ENCODE peak calls at places on chromosomes 11 and 22, in four cellular contexts. I, A, V and H are unnamed samples.

GRCh38 chr11:112652786-112653390 is 308.3 kb upstream of the NCAM1 start:
- DNase-seq in I (no peak), A (no peak), V (no peak), H (no peak)

GRCh38 chr11:86167499-86168161 is 76.9 kb upstream of the EED start:
- DNase-seq in I (no peak), A (peak; percentile 41), V (no peak), H (no peak)

GRCh38 chr22:43543522-43544281 is 131.9 kb downstream of the MPPED1 start:
- DNase-seq in I (no peak), A (no peak), V (no peak), H (no peak)

GRCh38 chr11:34799848-34800247 is 116.3 kb downstream of the APIP start:
- DNase-seq in I (no peak), A (no peak), V (no peak), H (no peak)

GRCh38 chr11:33542921-33543320 is 157.7 kb downstream of the C11orf91 start:
- DNase-seq in I (no peak), A (peak; percentile 72), V (peak; percentile 62), H (peak; percentile 1)

GRCh38 chr22:36327922-36328551 is 59.7 kb downstream of the MYH9 start:
- DNase-seq in I (peak; percentile 64), A (peak; percentile 54), V (peak; percentile 88), H (no peak)

GRCh38 chr11:68313574-68314202 is 1.3 kb downstream of the LRP5 start:
- DNase-seq in I (no peak), A (peak; percentile 35), V (no peak), H (no peak)

GRCh38 chr11:72602250-72602904 is 71.8 kb downstream of the PDE2A start:
- DNase-seq in I (no peak), A (no peak), V (no peak), H (no peak)

GRCh38 chr11:1390603-1391164 is 950 bp downstream of the BRSK2 start:
- DNase-seq in I (no peak), A (no peak), V (peak; percentile 70), H (no peak)

GRCh38 chr11:86523738-86524602 is 148.4 kb downstream of the ME3 start:
- DNase-seq in I (peak; percentile 92), A (peak; percentile 99), V (peak; percentile 59), H (peak; percentile 87)

GRCh38 chr22:44214187-44214586 is 33.5 kb downstream of the PARVG start:
- DNase-seq in I (no peak), A (no peak), V (no peak), H (no peak)

GRCh38 chr11:16883179-16883578 is 131.0 kb downstream of the PLEKHA7 start:
- DNase-seq in I (no peak), A (peak; percentile 18), V (no peak), H (no peak)

GRCh38 chr11:77590194-77590591 is 440 bp downstream of the AQP11 start:
- DNase-seq in I (no peak), A (no peak), V (peak; percentile 56), H (no peak)

GRCh38 chr22:46684706-46685105 is 53.3 kb downstream of the CERK start:
- DNase-seq in I (no peak), A (no peak), V (no peak), H (no peak)

GRCh38 chr11:119728651-119729580 is at the start of gene NECTIN1:
- DNase-seq in I (peak; percentile 55), A (peak; percentile 89), V (peak; percentile 89), H (peak; percentile 9)

GRCh38 chr11:1307998-1308744 is 1.3 kb downstream of the TOLLIP start:
- DNase-seq in I (no peak), A (no peak), V (peak; percentile 81), H (no peak)

GRCh38 chr22:30922151-30922611 is 46.4 kb downstream of the MORC2 start:
- DNase-seq in I (no peak), A (peak; percentile 60), V (peak; percentile 64), H (no peak)

GRCh38 chr11:76185931-76186401 is 20.3 kb downstream of the WNT11 start:
- DNase-seq in I (no peak), A (no peak), V (peak; percentile 30), H (no peak)

GRCh38 chr11:68312117-68312779 is at the start of gene LRP5:
- DNase-seq in I (no peak), A (no peak), V (peak; percentile 58), H (no peak)

GRCh38 chr11:112156594-112157273 is 7.2 kb downstream of the IL18 start:
- DNase-seq in I (no peak), A (no peak), V (no peak), H (no peak)

GRCh38 chr11:27427183-27427980 is 45.2 kb downstream of the LGR4 start:
- DNase-seq in I (no peak), A (peak; percentile 7), V (peak; percentile 67), H (no peak)

GRCh38 chr11:40987895-40988435 is 471.5 kb downstream of the LRRC4C start:
- DNase-seq in I (no peak), A (no peak), V (no peak), H (no peak)

GRCh38 chr11:7281083-7281482 is 29.4 kb downstream of the SYT9 start:
- DNase-seq in I (no peak), A (peak; percentile 20), V (no peak), H (peak; percentile 46)

GRCh38 chr22:29478326-29479276 is 1.4 kb upstream of the NEFH start:
- DNase-seq in I (no peak), A (peak; percentile 14), V (peak; percentile 20), H (no peak)

GRCh38 chr11:396511-396947 is 2.5 kb downstream of the PKP3 start:
- DNase-seq in I (no peak), A (peak; percentile 40), V (no peak), H (no peak)

GRCh38 chr11:17531071-17531817 is 13.0 kb downstream of the USH1C start:
- DNase-seq in I (no peak), A (peak; percentile 44), V (no peak), H (no peak)

GRCh38 chr11:67405688-67406339 is 1.9 kb downstream of the TBC1D10C start:
- DNase-seq in I (no peak), A (no peak), V (no peak), H (no peak)

GRCh38 chr22:37659066-37659896 is 758 bp downstream of the PDXP start:
- DNase-seq in I (no peak), A (no peak), V (peak; percentile 64), H (no peak)

GRCh38 chr11:124837491-124837856 is 27.8 kb upstream of the ROBO3 start:
- DNase-seq in I (peak; percentile 66), A (peak; percentile 87), V (no peak), H (peak; percentile 56)

GRCh38 chr11:103398829-103399228 is 289.6 kb downstream of the DYNC2H1 start:
- DNase-seq in I (no peak), A (no peak), V (no peak), H (no peak)

GRCh38 chr11:113670149-113670829 is 35.8 kb downstream of the TMPRSS5 start:
- DNase-seq in I (no peak), A (no peak), V (no peak), H (no peak)

GRCh38 chr11:123360267-123360936 is 69.7 kb upstream of the GRAMD1B start:
- DNase-seq in I (no peak), A (no peak), V (no peak), H (no peak)

GRCh38 chr11:123356539-123356938 is 73.5 kb upstream of the GRAMD1B start:
- DNase-seq in I (no peak), A (no peak), V (no peak), H (no peak)

GRCh38 chr11:123357353-123357989 is 72.6 kb upstream of the GRAMD1B start:
- DNase-seq in I (no peak), A (no peak), V (no peak), H (no peak)

GRCh38 chr11:123354371-123354770 is 75.7 kb upstream of the GRAMD1B start:
- DNase-seq in I (no peak), A (no peak), V (no peak), H (no peak)

DNA sequence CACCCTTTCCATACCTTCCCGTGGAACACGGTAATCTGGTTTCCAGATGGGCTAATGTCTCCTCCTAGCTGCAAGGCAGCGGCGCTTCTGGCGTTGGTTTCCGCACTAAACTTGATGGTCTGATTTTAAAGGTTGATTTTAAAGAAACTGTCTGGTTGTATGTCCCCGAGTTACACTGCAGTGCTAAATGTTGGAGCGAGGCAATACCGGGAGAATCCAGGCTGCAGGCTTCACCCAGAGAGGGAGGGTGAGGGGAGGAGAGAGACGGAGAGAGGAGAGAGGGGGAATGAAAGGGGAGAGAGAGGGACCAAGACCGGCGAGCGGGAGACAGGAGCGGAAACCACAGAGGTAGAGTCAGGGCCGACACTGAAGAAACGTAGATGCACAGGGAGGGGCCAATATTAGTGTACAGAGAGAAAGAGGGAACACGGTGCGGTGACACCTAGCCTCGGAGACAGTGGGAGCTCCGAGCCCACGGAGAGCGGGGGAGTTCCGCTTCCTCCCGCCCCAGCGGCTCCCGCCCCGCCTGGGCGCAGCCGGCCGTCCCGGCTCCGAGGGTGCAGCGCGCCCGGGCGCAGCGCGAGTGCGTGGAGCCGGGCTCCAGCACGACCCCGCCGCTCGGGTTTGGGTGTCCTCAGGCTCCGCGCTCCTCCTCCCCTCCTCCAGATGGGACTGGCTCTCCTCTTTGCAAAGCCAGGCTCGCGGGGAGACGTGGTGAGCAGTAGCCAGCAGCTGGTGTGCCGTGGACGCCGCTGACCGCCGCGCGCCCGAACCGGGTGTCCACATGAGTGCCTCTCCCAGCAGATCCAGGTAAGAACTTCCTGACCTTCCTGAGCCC is 71.9 kb upstream of the GRAMD1B start:
- DNase-seq in I (no peak), A (no peak), V (no peak), H (no peak)
- TF ChIP-seq CTCF in I (no peak), A (no peak), V (no peak), H (peak; percentile 28)

DNA sequence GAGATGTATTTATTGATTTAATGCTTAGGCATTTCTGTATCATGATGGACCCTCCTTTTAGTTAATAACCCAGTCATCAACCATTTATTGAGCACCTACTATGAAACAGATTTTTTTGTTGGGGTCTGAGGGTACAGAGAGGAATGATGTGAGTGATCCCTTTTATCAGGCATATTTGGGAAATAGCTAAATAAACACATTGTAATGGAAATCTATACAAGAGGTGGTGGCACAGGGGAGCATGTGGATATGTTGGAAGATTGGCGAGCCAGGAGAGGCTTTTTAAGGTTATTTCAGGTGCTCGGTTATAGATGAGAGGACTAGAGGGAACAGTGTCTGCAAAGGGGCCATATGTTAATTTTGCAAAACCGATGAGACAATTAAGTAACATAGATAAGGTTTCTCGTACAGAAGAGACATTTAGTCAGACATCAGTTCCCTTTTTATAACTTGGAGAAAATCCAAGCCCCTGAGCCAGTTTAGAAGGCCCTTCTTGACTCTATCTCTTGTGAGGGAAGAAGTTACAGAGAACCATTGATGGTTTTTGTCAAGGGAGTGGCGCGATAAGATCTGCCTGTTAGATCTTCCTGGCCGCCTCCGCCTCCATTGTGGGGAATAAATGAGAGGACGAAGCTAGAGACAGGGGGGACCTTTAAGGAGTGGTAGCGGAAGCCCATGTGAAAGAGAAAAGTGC is 2.0 kb downstream of the ATXN10 start:
- DNase-seq in I (no peak), A (no peak), V (no peak), H (no peak)
- H3K4me3 ChIP-seq in I (peak overlapping the region; percentile 94), A (no peak overlapping the region), V (no peak overlapping the region), H (peak overlapping the region; percentile 85)

GRCh38 chr11:11448626-11449025 is 95.6 kb upstream of the CSNK2A3 start:
- DNase-seq in I (no peak), A (no peak), V (no peak), H (no peak)

GRCh38 chr11:11454671-11455223 is 101.7 kb upstream of the CSNK2A3 start:
- DNase-seq in I (no peak), A (no peak), V (no peak), H (no peak)

GRCh38 chr11:11450744-11451362 is 97.8 kb upstream of the CSNK2A3 start:
- DNase-seq in I (peak; percentile 72), A (no peak), V (no peak), H (no peak)

GRCh38 chr11:11449327-11449726 is 96.3 kb upstream of the CSNK2A3 start:
- DNase-seq in I (no peak), A (no peak), V (no peak), H (no peak)

GRCh38 chr11:11451501-11452005 is 98.5 kb upstream of the CSNK2A3 start:
- DNase-seq in I (no peak), A (no peak), V (no peak), H (peak; percentile 67)
- TF ChIP-seq CTCF in I (no peak), A (no peak), V (no peak), H (peak; percentile 48)

GRCh38 chr11:57277845-57278720 is 41.0 kb upstream of the APLNR start:
- DNase-seq in I (peak; percentile 58), A (peak; percentile 92), V (peak; percentile 74), H (peak; percentile 59)
- H3K4me3 ChIP-seq in I (peak overlapping the region; percentile 25), A (no peak overlapping the region), V (no peak overlapping the region), H (no peak overlapping the region)